ENCODE peak calls at places on chromosomes 13 and 19, in six cellular contexts. Q, S, K, D, G and B are unnamed samples. For H3K9me3, the result is how much of the 10 kb centered on the place peaks cover.

GRCh38 chr13:109331898-109332297 is 454.5 kb downstream of the IRS2 start:
- DNase-seq in K (peak), G (no peak), Q (peak), S (peak), D (peak), B (no peak)

GRCh38 chr13:27264181-27264580 is 6.4 kb upstream of the RASL11A start:
- DNase-seq in K (peak), D (peak), G (peak), Q (peak), S (peak), B (no peak)

GRCh38 chr19:33199441-33200265 is 5.5 kb downstream of the LRP3 start:
- DNase-seq in Q (no peak), S (no peak), G (no peak), K (no peak), D (no peak), B (no peak)

GRCh38 chr19:17943284-17944221 is 10.7 kb downstream of the CCDC124 start:
- DNase-seq in G (no peak), S (no peak), D (no peak), Q (no peak), K (no peak), B (no peak)

GRCh38 chr19:46076031-46076880 is 35.5 kb upstream of the IGFL4 start:
- DNase-seq in K (no peak), G (no peak), S (no peak), D (no peak), Q (no peak), B (no peak)

GRCh38 chr19:33298146-33298911 is 4.0 kb downstream of the CEBPA start:
- DNase-seq in Q (no peak), S (peak), G (no peak), K (no peak), D (no peak), B (no peak)

GRCh38 chr19:46863818-46864629 is 3.2 kb downstream of the ARHGAP35 start:
- DNase-seq in S (no peak), Q (peak), D (peak), K (peak), G (peak), B (peak)

GRCh38 chr19:17406039-17406886 is 833 bp upstream of the BST2 start:
- DNase-seq in Q (peak), S (no peak), G (no peak), D (no peak), K (no peak), B (peak)

GRCh38 chr19:5880604-5881078 is 10.3 kb upstream of the FUT5 start:
- DNase-seq in K (peak), G (peak), D (peak), S (peak), Q (peak), B (peak)

GRCh38 chr13:106233336-106233735 is 302.1 kb downstream of the EFNB2 start:
- DNase-seq in S (no peak), K (no peak), G (no peak), Q (no peak), D (no peak), B (no peak)

GRCh38 chr13:57823704-57824103 is 192.2 kb downstream of the PCDH17 start:
- DNase-seq in G (no peak), Q (no peak), K (no peak), D (no peak), S (no peak), B (no peak)

GRCh38 chr19:4140237-4140711 is 13.2 kb upstream of the CREB3L3 start:
- DNase-seq in S (peak), Q (peak), D (peak), K (peak), G (peak), B (peak)

GRCh38 chr13:73168226-73168992 is 109.6 kb downstream of the KLF5 start:
- DNase-seq in S (no peak), D (peak), G (no peak), Q (peak), K (no peak), B (no peak)

GRCh38 chr19:48715681-48716171 is 3.8 kb downstream of the MAMSTR start:
- DNase-seq in D (peak), K (no peak), G (no peak), S (peak), Q (no peak), B (no peak)

GRCh38 chr19:33811736-33812387 is 15.2 kb downstream of the KCTD15 start:
- DNase-seq in S (no peak), Q (no peak), K (no peak), D (no peak), G (no peak), B (no peak)

GRCh38 chr13:35789335-35790166 is 313.1 kb upstream of the MAB21L1 start:
- DNase-seq in D (peak), G (no peak), Q (peak), S (peak), K (peak), B (no peak)

GRCh38 chr13:74870865-74871264 is 611.1 kb downstream of the TBC1D4 start:
- DNase-seq in G (no peak), K (peak), S (no peak), D (no peak), Q (no peak), B (peak)

GRCh38 chr13:26184791-26185250 is 37.3 kb downstream of the RNF6 start:
- DNase-seq in G (peak), K (peak), Q (peak), S (peak), D (peak), B (peak)

GRCh38 chr13:85313761-85314503 is 485.3 kb downstream of the SLITRK6 start:
- DNase-seq in Q (peak), K (peak), G (no peak), D (peak), S (peak), B (peak)

DNA sequence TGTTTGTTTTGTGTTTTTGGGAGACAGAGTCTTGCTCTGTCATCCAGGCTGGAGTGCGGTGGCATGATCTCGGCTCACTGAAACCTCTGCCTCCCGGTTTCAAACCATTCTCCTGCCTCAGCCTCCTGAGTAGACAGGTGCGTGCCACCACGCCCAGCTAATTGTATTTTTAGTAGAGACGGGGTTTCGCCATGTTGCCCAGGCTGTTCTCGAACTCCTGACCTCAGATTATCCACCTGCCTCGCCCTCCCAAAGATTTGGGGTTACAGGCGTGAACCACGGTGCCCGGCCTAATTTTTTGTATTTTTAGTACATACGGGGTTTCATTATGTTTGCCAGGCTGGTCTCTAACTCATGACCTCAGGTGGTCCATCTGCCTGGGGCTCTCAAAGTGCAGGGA is 8.3 kb upstream of the ZNF681 start:
- DNase-seq in K (no peak), Q (no peak), G (no peak), S (no peak), D (no peak), B (no peak)
- H3K9me3 ChIP-seq in K (under half), Q (under half), G (under half), S (under half), D (under half), B (under half)

DNA sequence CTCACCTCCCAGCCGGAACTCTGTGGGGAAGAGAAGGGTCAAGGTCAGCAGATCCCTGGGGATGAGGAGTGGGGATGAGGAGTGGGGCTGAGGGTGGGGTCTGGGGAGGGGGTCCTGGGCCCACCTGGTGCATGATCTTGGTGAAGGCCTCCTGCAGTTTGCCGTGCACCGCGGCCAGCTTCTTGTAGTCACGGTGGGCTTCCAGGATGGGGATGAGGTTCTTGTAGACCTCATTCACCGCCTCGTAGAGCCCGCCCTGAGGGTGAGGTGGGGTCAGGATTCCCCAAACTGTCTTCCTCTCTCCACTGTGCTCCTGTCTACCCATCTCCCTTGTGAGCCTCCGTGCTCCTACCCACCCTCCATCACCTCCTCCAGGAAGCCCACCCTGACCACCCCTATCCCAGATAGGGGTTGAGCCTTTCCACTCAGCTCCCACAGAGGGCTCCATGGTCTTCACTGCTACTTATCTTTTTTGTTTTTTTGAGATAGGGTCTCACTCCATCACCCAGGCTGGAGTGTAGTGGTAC is 6.8 kb upstream of the KANK2 start:
- DNase-seq in G (no peak), S (no peak), D (no peak), Q (no peak), K (no peak), B (no peak)
- H3K4me3 ChIP-seq in G (no peak), S (no peak), D (no peak), Q (no peak), K (no peak), B (no peak)

GRCh38 chr19:57572415-57572947 is 6.2 kb downstream of the ZNF416 start:
- DNase-seq in S (no peak), D (no peak), Q (no peak), G (no peak), K (no peak), B (no peak)
- H3K9me3 ChIP-seq in S (under half), D (half or more), Q (half or more), G (half or more), K (under half), B (half or more)

GRCh38 chr13:30934381-30934780 is 1.9 kb downstream of the TEX26 start:
- DNase-seq in G (no peak), D (no peak), Q (no peak), K (no peak), S (no peak), B (no peak)

GRCh38 chr13:30934803-30935202 is 2.3 kb downstream of the TEX26 start:
- DNase-seq in G (no peak), S (no peak), K (no peak), D (no peak), Q (no peak), B (no peak)

GRCh38 chr13:30933334-30933681 is 852 bp downstream of the TEX26 start:
- DNase-seq in D (no peak), S (no peak), K (no peak), G (no peak), Q (no peak), B (no peak)

GRCh38 chr13:30928971-30929370 is 3.5 kb upstream of the TEX26 start:
- DNase-seq in D (no peak), Q (no peak), K (no peak), G (no peak), S (no peak), B (no peak)

GRCh38 chr13:30932481-30933333 is at the start of gene TEX26:
- DNase-seq in Q (peak), G (no peak), D (no peak), K (peak), S (peak), B (no peak)
- H3K4me3 ChIP-seq in Q (peak), G (no peak), D (no peak), K (no peak), S (no peak), B (no peak)

DNA sequence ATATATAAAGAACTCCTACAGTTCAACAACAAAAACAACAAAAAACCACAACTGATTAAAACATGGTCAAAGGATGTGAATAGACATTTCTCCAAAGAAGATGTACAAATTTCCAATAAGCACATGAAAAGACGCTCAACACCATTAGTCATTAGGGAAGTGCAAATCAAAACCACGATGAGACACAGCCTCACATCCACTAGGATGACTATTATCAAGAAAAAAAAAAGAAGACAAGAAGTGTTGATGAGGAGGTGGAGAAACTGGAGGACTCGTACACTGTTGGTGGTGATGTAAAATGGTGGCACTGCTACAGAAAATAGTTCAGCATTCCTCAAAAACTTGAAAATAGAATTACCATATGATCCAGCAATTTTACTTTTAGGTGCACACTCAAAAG is 61.0 kb upstream of the SOX1 start:
- DNase-seq in D (no peak), Q (no peak), S (no peak), G (no peak), K (no peak), B (no peak)
- H3K9me3 ChIP-seq in D (under half), Q (under half), S (under half), G (under half), K (under half), B (under half)

GRCh38 chr19:13026478-13026999 is 31.3 kb downstream of the NFIX start:
- DNase-seq in G (peak), D (peak), K (peak), S (peak), Q (peak), B (peak)
- H3K4me3 ChIP-seq in G (no peak), D (peak), K (peak), S (no peak), Q (peak), B (peak)

GRCh38 chr19:36997843-36998235 is 80.4 kb upstream of the ZNF420 start:
- DNase-seq in S (no peak), D (no peak), K (no peak), Q (no peak), G (no peak), B (no peak)

GRCh38 chr19:36997152-36997842 is 80.9 kb upstream of the ZNF420 start:
- DNase-seq in G (no peak), S (no peak), D (no peak), K (no peak), Q (no peak), B (no peak)

GRCh38 chr19:36999313-36999712 is 78.9 kb upstream of the ZNF420 start:
- DNase-seq in D (no peak), G (no peak), K (no peak), S (no peak), Q (no peak), B (no peak)
- H3K9me3 ChIP-seq in D (under half), G (under half), K (under half), S (under half), Q (under half), B (under half)

GRCh38 chr19:30375651-30376050 is 3.5 kb downstream of the ZNF536 start:
- DNase-seq in D (no peak), K (no peak), Q (no peak), G (no peak), S (no peak), B (no peak)

GRCh38 chr19:30376826-30377425 is 4.7 kb downstream of the ZNF536 start:
- DNase-seq in D (no peak), Q (no peak), K (no peak), G (no peak), S (no peak), B (no peak)

GRCh38 chr19:30376272-30376671 is 4.1 kb downstream of the ZNF536 start:
- DNase-seq in S (no peak), K (no peak), D (no peak), Q (no peak), G (no peak), B (no peak)

GRCh38 chr19:30373593-30373992 is 1.4 kb downstream of the ZNF536 start:
- DNase-seq in Q (no peak), K (no peak), D (no peak), S (no peak), G (no peak), B (no peak)

DNA sequence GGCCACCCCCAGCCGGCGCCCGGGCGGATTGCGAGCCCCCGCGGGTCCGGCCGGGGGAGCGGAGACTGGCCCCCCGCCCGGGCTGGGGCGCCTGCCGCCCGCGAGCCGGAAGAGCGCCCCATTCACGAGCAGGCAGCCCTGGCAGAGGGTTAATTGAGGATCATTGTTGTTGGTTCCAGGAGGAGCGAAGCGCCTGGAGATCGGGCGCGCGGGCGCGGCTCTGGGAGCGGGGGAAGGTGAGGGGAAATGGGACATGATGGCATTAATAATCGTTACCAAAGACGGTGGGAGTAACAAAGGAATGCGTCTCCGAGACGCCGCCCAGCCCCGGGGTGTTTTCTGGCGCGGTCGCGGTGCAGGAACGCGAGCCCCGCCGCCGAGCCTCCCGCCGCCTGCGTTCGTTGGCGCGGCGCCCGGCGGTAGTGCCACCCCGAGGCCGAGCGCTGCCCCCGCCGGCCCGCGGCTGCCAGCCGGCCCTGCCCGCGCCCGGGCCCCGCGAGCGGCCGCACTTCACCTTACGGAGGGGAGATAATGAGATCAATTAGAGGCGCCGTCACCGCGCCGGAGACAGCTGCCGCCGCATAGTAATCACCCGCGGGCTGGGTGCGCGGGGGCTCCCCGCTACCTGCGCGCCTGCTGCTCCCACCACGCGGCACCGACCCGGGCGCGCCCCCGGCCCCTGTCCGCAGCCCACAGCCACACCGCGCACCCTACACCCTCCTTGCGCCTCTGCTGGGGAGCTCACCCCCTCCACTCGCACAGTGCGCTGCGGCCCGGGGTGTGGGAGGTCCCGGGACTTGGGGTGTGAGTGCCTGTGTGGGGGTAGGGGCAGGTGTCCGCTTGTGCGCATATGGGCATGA is 2.8 kb downstream of the ZNF536 start:
- DNase-seq in K (no peak), G (no peak), S (peak), D (no peak), Q (no peak), B (peak)
- H3K4me3 ChIP-seq in K (no peak), G (no peak), S (peak), D (no peak), Q (no peak), B (no peak)